ENCODE peak calls at places on chromosomes 1 and 21, in four cellular contexts. G is activated CD4-positive, alpha-beta T cell treated with anti-CD3 and anti-CD28 coated beads, Interleukin-2, amount 10 ng/mL, durations not matched to agents 7 days and 5 days; Z is HCT116; T is substantia nigra. A is an unnamed sample.

GRCh38 chr21:23812485-23812884 is 1794.8 kb downstream of the MRPL39 start:
- DNase-seq in T (no peak), G (no peak), Z (no peak), A (no peak)

GRCh38 chr1:117846674-117847425 is 82.6 kb downstream of the GDAP2 start:
- DNase-seq in T (no peak), Z (no peak), G (no peak), A (no peak)

GRCh38 chr1:117627562-117628165 is 21.8 kb downstream of the TENT5C start:
- DNase-seq in Z (no peak), G (no peak), T (no peak), A (no peak)

GRCh38 chr1:55309786-55310516 is 94.8 kb upstream of the USP24 start:
- DNase-seq in G (no peak), T (no peak), Z (no peak), A (no peak)

GRCh38 chr21:41658321-41658720 is 108.5 kb downstream of the RIPK4 start:
- DNase-seq in G (no peak), Z (no peak), T (no peak), A (no peak)

GRCh38 chr1:41683681-41684500 is 199.4 kb upstream of the EDN2 start:
- DNase-seq in Z (no peak), G (peak), T (no peak), A (no peak)

GRCh38 chr1:25468037-25468436 is 37.3 kb downstream of the MACO1 start:
- DNase-seq in G (no peak), Z (no peak), T (no peak), A (no peak)

GRCh38 chr1:211621471-211622198 is 42.7 kb upstream of the SLC30A1 start:
- DNase-seq in T (no peak), Z (no peak), G (no peak), A (no peak)

GRCh38 chr1:20974951-20975350 is 187.8 kb upstream of the HP1BP3 start:
- DNase-seq in Z (no peak), T (no peak), G (no peak), A (no peak)

GRCh38 chr1:109240158-109241152 is 8.9 kb upstream of the CELSR2 start:
- DNase-seq in G (peak), Z (no peak), T (no peak), A (no peak)

GRCh38 chr1:59232209-59232608 is 64.7 kb upstream of the FGGY start:
- DNase-seq in T (no peak), G (no peak), Z (no peak), A (no peak)

GRCh38 chr1:99327357-99327756 is 63.1 kb downstream of the PLPPR4 start:
- DNase-seq in T (no peak), Z (no peak), G (no peak), A (no peak)

GRCh38 chr1:113096493-113096892 is 23.5 kb downstream of the LRIG2 start:
- DNase-seq in T (no peak), G (no peak), Z (no peak), A (no peak)

GRCh38 chr1:90821152-90821792 is 104.2 kb upstream of the BARHL2 start:
- DNase-seq in T (no peak), G (no peak), Z (no peak), A (no peak)

GRCh38 chr21:39050839-39051560 is 132.3 kb downstream of the PSMG1 start:
- DNase-seq in T (no peak), G (no peak), Z (no peak), A (no peak)

GRCh38 chr1:234582186-234582585 is 27.8 kb downstream of the IRF2BP2 start:
- DNase-seq in G (no peak), T (no peak), Z (no peak), A (no peak)

GRCh38 chr1:156884560-156884959 is 9.0 kb upstream of the PEAR1 start:
- DNase-seq in T (no peak), G (no peak), Z (no peak), A (no peak)

GRCh38 chr21:45285266-45285931 is 2.3 kb downstream of the POFUT2 start:
- DNase-seq in Z (no peak), G (no peak), T (no peak), A (no peak)

GRCh38 chr1:73813726-73814125 is 384.2 kb downstream of the LRRIQ3 start:
- DNase-seq in Z (no peak), T (no peak), G (no peak), A (no peak)

GRCh38 chr1:84163123-84164038 is 19.3 kb downstream of the PRKACB start:
- DNase-seq in T (no peak), G (no peak), Z (no peak), A (no peak)

GRCh38 chr21:42369821-42370220 is 3.5 kb upstream of the TFF1 start:
- DNase-seq in T (no peak), Z (no peak), G (no peak), A (no peak)

GRCh38 chr1:167291539-167292195 is 71.0 kb downstream of the POU2F1 start:
- DNase-seq in G (no peak), Z (no peak), T (no peak), A (no peak)

GRCh38 chr1:96076589-96076988 is 645.0 kb upstream of the PTBP2 start:
- DNase-seq in G (no peak), Z (no peak), T (no peak), A (no peak)

GRCh38 chr1:51296379-51297357 is 33.7 kb downstream of the TTC39A start:
- DNase-seq in G (peak), Z (peak), T (peak), A (peak)

GRCh38 chr1:55063562-55063942 is 24.2 kb downstream of the PCSK9 start:
- DNase-seq in Z (no peak), G (no peak), T (no peak), A (no peak)

GRCh38 chr1:23169727-23170335 is 1.2 kb upstream of the LUZP1 start:
- DNase-seq in Z (peak), T (no peak), G (peak), A (no peak)

GRCh38 chr1:53641481-53642214 is 97.3 kb downstream of the GLIS1 start:
- DNase-seq in Z (no peak), T (no peak), G (no peak), A (no peak)

GRCh38 chr1:200034262-200034557 is 6.7 kb downstream of the NR5A2 start:
- DNase-seq in T (no peak), G (no peak), Z (no peak), A (no peak)

GRCh38 chr1:228157381-228158126 is 7.8 kb downstream of the GJC2 start:
- DNase-seq in G (no peak), T (no peak), Z (no peak), A (peak)

GRCh38 chr1:221858758-221859157 is 116.9 kb upstream of the DUSP10 start:
- DNase-seq in Z (no peak), G (no peak), T (no peak), A (no peak)

GRCh38 chr1:25706146-25707089 is 89.8 kb downstream of the MAN1C1 start:
- DNase-seq in G (no peak), Z (no peak), T (no peak), A (no peak)

GRCh38 chr1:200968469-200969410 is 54.8 kb downstream of the KIF21B start:
- DNase-seq in Z (no peak), T (no peak), G (no peak), A (no peak)

A was measured in effector CD8-positive, alpha-beta T cell.